ENCODE peak calls at places on chromosome 6, in eight cellular contexts. X is stimulated activated CD8-positive, alpha-beta memory T cell treated with anti-CD3 and anti-CD28 coated beads, Interleukin-7, amount 100 ng/mL, for 48 hours; G is effector CD4-positive, alpha-beta T cell; U is foreskin fibroblast; Y is astrocyte of the spinal cord; O is tibial artery; C is H4; Z is prostate gland. F is an unnamed sample.

GRCh38 chr6:38225766-38226165 is 406.2 kb downstream of the ZFAND3 start:
- DNase-seq in X (no peak), G (no peak), U (no peak), Y (no peak), O (no peak), C (no peak), Z (no peak), F (no peak)

GRCh38 chr6:85459224-85459901 is 9.5 kb downstream of the NT5E start:
- DNase-seq in X (no peak), G (no peak), U (peak), Y (peak), O (no peak), C (no peak), Z (no peak), F (no peak)

GRCh38 chr6:16273266-16273665 is 34.9 kb downstream of the GMPR start:
- DNase-seq in X (no peak), G (no peak), U (peak), Y (peak), O (no peak), C (no peak), Z (no peak), F (no peak)

GRCh38 chr6:25056130-25056529 is 120.4 kb upstream of the RIPOR2 start:
- DNase-seq in X (no peak), G (peak), U (no peak), Y (no peak), O (no peak), C (no peak), Z (no peak), F (no peak)

GRCh38 chr6:5746392-5747140 is 260.2 kb downstream of the NRN1 start:
- DNase-seq in X (no peak), G (no peak), U (peak), Y (no peak), O (no peak), C (no peak), Z (no peak), F (no peak)

GRCh38 chr6:121780325-121781313 is 345.2 kb downstream of the GJA1 start:
- DNase-seq in X (no peak), G (no peak), U (peak), Y (peak), O (peak), C (peak), Z (peak), F (no peak)

GRCh38 chr6:35568967-35569606 is 56.4 kb upstream of the TULP1 start:
- DNase-seq in X (peak), G (peak), U (peak), Y (peak), O (peak), C (no peak), Z (no peak), F (no peak)

GRCh38 chr6:151240861-151241642 is 1.3 kb downstream of the AKAP12 start:
- DNase-seq in X (no peak), G (no peak), U (peak), Y (peak), O (peak), C (no peak), Z (peak), F (no peak)

GRCh38 chr6:21331221-21331620 is 262.3 kb upstream of the SOX4 start:
- DNase-seq in X (no peak), G (no peak), U (no peak), Y (no peak), O (no peak), C (no peak), Z (peak), F (no peak)

GRCh38 chr6:17938885-17939284 is 48.5 kb downstream of the KIF13A start:
- DNase-seq in X (no peak), G (no peak), U (peak), Y (peak), O (no peak), C (no peak), Z (no peak), F (no peak)

GRCh38 chr6:87799651-87800050 is 97.6 kb upstream of the AKIRIN2 start:
- DNase-seq in X (no peak), G (no peak), U (no peak), Y (no peak), O (no peak), C (no peak), Z (no peak), F (peak)

GRCh38 chr6:41967312-41968287 is 26.0 kb upstream of the CCND3 start:
- DNase-seq in X (no peak), G (no peak), U (peak), Y (no peak), O (no peak), C (peak), Z (no peak), F (no peak)

GRCh38 chr6:166417285-166417691 is 34.5 kb upstream of the MPC1 start:
- DNase-seq in X (peak), G (peak), U (no peak), Y (no peak), O (no peak), C (peak), Z (no peak), F (no peak)

GRCh38 chr6:26414281-26414680 is 12.2 kb downstream of the BTN3A1 start:
- DNase-seq in X (no peak), G (no peak), U (no peak), Y (no peak), O (no peak), C (no peak), Z (no peak), F (no peak)

GRCh38 chr6:35425284-35425683 is 26.9 kb upstream of the FANCE start:
- DNase-seq in X (no peak), G (no peak), U (peak), Y (peak), O (no peak), C (peak), Z (no peak), F (no peak)

GRCh38 chr6:124993327-124993726 is 31.1 kb downstream of the RNF217 start:
- DNase-seq in X (no peak), G (no peak), U (no peak), Y (no peak), O (no peak), C (no peak), Z (no peak), F (no peak)

GRCh38 chr6:13711384-13711725 is 280 bp downstream of the RANBP9 start:
- DNase-seq in X (peak), G (peak), U (no peak), Y (no peak), O (peak), C (no peak), Z (no peak), F (no peak)

GRCh38 chr6:110484321-110484720 is 7.9 kb upstream of the SLC22A16 start:
- DNase-seq in X (no peak), G (no peak), U (peak), Y (no peak), O (no peak), C (no peak), Z (no peak), F (no peak)

GRCh38 chr6:118784641-118785164 is 109.2 kb upstream of the ASF1A start:
- DNase-seq in X (no peak), G (no peak), U (peak), Y (no peak), O (no peak), C (no peak), Z (no peak), F (no peak)

GRCh38 chr6:169934699-169935347 is 183.4 kb downstream of the ERMARD start:
- DNase-seq in X (no peak), G (no peak), U (no peak), Y (no peak), O (no peak), C (no peak), Z (no peak), F (no peak)

GRCh38 chr6:167479967-167480653 is 155.2 kb downstream of the TTLL2 start:
- DNase-seq in X (no peak), G (no peak), U (no peak), Y (no peak), O (no peak), C (no peak), Z (no peak), F (no peak)

GRCh38 chr6:85594197-85594930 is 706 bp upstream of the SNX14 start:
- DNase-seq in X (peak), G (peak), U (peak), Y (no peak), O (peak), C (no peak), Z (peak), F (peak)

GRCh38 chr6:66663127-66663526 is 956.1 kb upstream of the EYS start:
- DNase-seq in X (no peak), G (no peak), U (peak), Y (no peak), O (no peak), C (no peak), Z (no peak), F (no peak)

GRCh38 chr6:25168637-25169036 is 110.5 kb upstream of the CARMIL1 start:
- DNase-seq in X (no peak), G (no peak), U (no peak), Y (no peak), O (no peak), C (no peak), Z (no peak), F (no peak)

GRCh38 chr6:147227770-147228320 is 23.6 kb downstream of the STXBP5 start:
- DNase-seq in X (no peak), G (no peak), U (no peak), Y (no peak), O (no peak), C (no peak), Z (no peak), F (no peak)